ENCODE peak calls at places on chromosome X, in ten cellular contexts. One of them, this sample, is unnamed.

GRCh38 chrX:120036704-120037103 is 40.8 kb downstream of the RHOXF2B start:
- DNase-seq in kidney epithelial cell: no peak
- DNase-seq in GM10248: no peak
- DNase-seq in cardiac muscle cell: no peak
- DNase-seq in endothelial cell: no peak
- DNase-seq in sigmoid colon: no peak
- DNase-seq in left ventricle myocardium inferior: no peak
- DNase-seq in cardiac fibroblast: no peak
- DNase-seq in GM13977: no peak
- DNase-seq in Calu3: no peak
- DNase-seq in this sample: no peak

GRCh38 chrX:123525131-123525725 is 207.6 kb downstream of the THOC2 start:
- DNase-seq in kidney epithelial cell: no peak
- DNase-seq in GM10248: no peak
- DNase-seq in cardiac muscle cell: no peak
- DNase-seq in endothelial cell: no peak
- DNase-seq in sigmoid colon: no peak
- DNase-seq in left ventricle myocardium inferior: no peak
- DNase-seq in cardiac fibroblast: no peak
- DNase-seq in GM13977: no peak
- DNase-seq in Calu3: no peak
- DNase-seq in this sample: no peak

GRCh38 chrX:67582436-67582835 is 38.6 kb downstream of the AR start:
- DNase-seq in kidney epithelial cell: no peak
- DNase-seq in GM10248: no peak
- DNase-seq in cardiac muscle cell: no peak
- DNase-seq in endothelial cell: no peak
- DNase-seq in sigmoid colon: no peak
- DNase-seq in left ventricle myocardium inferior: no peak
- DNase-seq in cardiac fibroblast: peak
- DNase-seq in GM13977: no peak
- DNase-seq in Calu3: no peak
- DNase-seq in this sample: no peak

GRCh38 chrX:15146515-15146914 is 123.4 kb downstream of the ASB9 start:
- DNase-seq in kidney epithelial cell: no peak
- DNase-seq in GM10248: no peak
- DNase-seq in cardiac muscle cell: peak
- DNase-seq in endothelial cell: peak
- DNase-seq in sigmoid colon: no peak
- DNase-seq in left ventricle myocardium inferior: no peak
- DNase-seq in cardiac fibroblast: peak
- DNase-seq in GM13977: no peak
- DNase-seq in Calu3: peak
- DNase-seq in this sample: no peak

GRCh38 chrX:134236690-134237362 is at the start of gene CCDC160:
- DNase-seq in kidney epithelial cell: no peak
- DNase-seq in GM10248: peak
- DNase-seq in cardiac muscle cell: peak
- DNase-seq in endothelial cell: peak
- DNase-seq in sigmoid colon: peak
- DNase-seq in left ventricle myocardium inferior: peak
- DNase-seq in cardiac fibroblast: peak
- DNase-seq in GM13977: peak
- DNase-seq in Calu3: peak
- DNase-seq in this sample: peak

GRCh38 chrX:134537179-134537945 is 77.4 kb downstream of the HPRT1 start:
- DNase-seq in kidney epithelial cell: no peak
- DNase-seq in GM10248: no peak
- DNase-seq in cardiac muscle cell: peak
- DNase-seq in endothelial cell: no peak
- DNase-seq in sigmoid colon: no peak
- DNase-seq in left ventricle myocardium inferior: no peak
- DNase-seq in cardiac fibroblast: peak
- DNase-seq in GM13977: no peak
- DNase-seq in Calu3: no peak
- DNase-seq in this sample: no peak

GRCh38 chrX:1656379-1656778 is 41.5 kb downstream of the ASMT start:
- DNase-seq in kidney epithelial cell: no peak
- DNase-seq in GM10248: no peak
- DNase-seq in cardiac muscle cell: no peak
- DNase-seq in endothelial cell: no peak
- DNase-seq in sigmoid colon: no peak
- DNase-seq in left ventricle myocardium inferior: no peak
- DNase-seq in cardiac fibroblast: no peak
- DNase-seq in GM13977: no peak
- DNase-seq in Calu3: no peak
- DNase-seq in this sample: no peak

GRCh38 chrX:446243-446642 is 59.5 kb upstream of the PPP2R3B start:
- DNase-seq in kidney epithelial cell: no peak
- DNase-seq in GM10248: no peak
- DNase-seq in cardiac muscle cell: no peak
- DNase-seq in endothelial cell: no peak
- DNase-seq in sigmoid colon: peak
- DNase-seq in left ventricle myocardium inferior: no peak
- DNase-seq in cardiac fibroblast: no peak
- DNase-seq in GM13977: no peak
- DNase-seq in Calu3: no peak
- DNase-seq in this sample: no peak

GRCh38 chrX:9758239-9758638 is 7.4 kb downstream of the GPR143 start:
- DNase-seq in kidney epithelial cell: no peak
- DNase-seq in GM10248: no peak
- DNase-seq in cardiac muscle cell: no peak
- DNase-seq in endothelial cell: no peak
- DNase-seq in sigmoid colon: no peak
- DNase-seq in left ventricle myocardium inferior: no peak
- DNase-seq in cardiac fibroblast: no peak
- DNase-seq in GM13977: no peak
- DNase-seq in Calu3: no peak
- DNase-seq in this sample: no peak

GRCh38 chrX:25016361-25016671 is 551 bp upstream of the ARX start:
- DNase-seq in kidney epithelial cell: no peak
- DNase-seq in GM10248: no peak
- DNase-seq in cardiac muscle cell: no peak
- DNase-seq in endothelial cell: no peak
- DNase-seq in sigmoid colon: no peak
- DNase-seq in left ventricle myocardium inferior: no peak
- DNase-seq in cardiac fibroblast: no peak
- DNase-seq in GM13977: no peak
- DNase-seq in Calu3: no peak
- DNase-seq in this sample: no peak

GRCh38 chrX:26445288-26445687 is 229.3 kb downstream of the MAGEB5 start:
- DNase-seq in kidney epithelial cell: no peak
- DNase-seq in GM10248: no peak
- DNase-seq in cardiac muscle cell: no peak
- DNase-seq in endothelial cell: no peak
- DNase-seq in sigmoid colon: no peak
- DNase-seq in left ventricle myocardium inferior: no peak
- DNase-seq in cardiac fibroblast: no peak
- DNase-seq in GM13977: no peak
- DNase-seq in Calu3: no peak
- DNase-seq in this sample: no peak

GRCh38 chrX:26442340-26442739 is 226.4 kb downstream of the MAGEB5 start:
- DNase-seq in kidney epithelial cell: no peak
- DNase-seq in GM10248: no peak
- DNase-seq in cardiac muscle cell: peak
- DNase-seq in endothelial cell: peak
- DNase-seq in sigmoid colon: no peak
- DNase-seq in left ventricle myocardium inferior: no peak
- DNase-seq in cardiac fibroblast: peak
- DNase-seq in GM13977: no peak
- DNase-seq in Calu3: peak
- DNase-seq in this sample: no peak
- TF ChIP-seq CTCF in kidney epithelial cell: peak
- TF ChIP-seq CTCF in GM10248: no peak
- TF ChIP-seq CTCF in cardiac muscle cell: peak
- TF ChIP-seq CTCF in endothelial cell: no peak
- TF ChIP-seq CTCF in sigmoid colon: peak
- TF ChIP-seq CTCF in left ventricle myocardium inferior: peak
- TF ChIP-seq CTCF in cardiac fibroblast: peak
- TF ChIP-seq CTCF in GM13977: peak
- TF ChIP-seq CTCF in Calu3: peak
- TF ChIP-seq CTCF in this sample: no peak

GRCh38 chrX:126141014-126141413 is 25.1 kb downstream of the DCAF12L2 start:
- DNase-seq in kidney epithelial cell: no peak
- DNase-seq in GM10248: no peak
- DNase-seq in cardiac muscle cell: no peak
- DNase-seq in endothelial cell: no peak
- DNase-seq in sigmoid colon: no peak
- DNase-seq in left ventricle myocardium inferior: no peak
- DNase-seq in cardiac fibroblast: no peak
- DNase-seq in GM13977: no peak
- DNase-seq in Calu3: no peak
- DNase-seq in this sample: no peak

DNA sequence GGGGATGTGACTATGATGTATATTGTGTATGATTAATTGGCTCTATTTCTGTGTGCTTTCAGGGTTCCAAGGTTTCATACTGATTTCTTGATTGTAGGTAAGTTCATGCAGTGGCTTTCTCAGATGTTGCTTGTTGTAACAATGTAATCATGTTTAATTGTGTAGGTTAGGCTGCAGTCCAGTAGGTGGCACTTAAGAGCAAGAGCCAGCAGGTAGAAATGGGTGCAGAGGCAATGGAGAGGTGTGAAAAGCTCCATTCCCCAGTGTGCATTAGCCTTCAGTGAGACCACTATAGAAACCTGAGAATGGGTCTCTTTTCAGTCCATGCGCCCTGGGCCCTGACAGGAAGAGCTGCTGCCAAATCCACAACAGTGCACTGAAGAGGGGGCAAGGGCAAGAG is 28.2 kb downstream of the DCAF12L2 start:
- DNase-seq in kidney epithelial cell: no peak
- DNase-seq in GM10248: no peak
- DNase-seq in cardiac muscle cell: no peak
- DNase-seq in endothelial cell: peak
- DNase-seq in sigmoid colon: no peak
- DNase-seq in left ventricle myocardium inferior: no peak
- DNase-seq in cardiac fibroblast: peak
- DNase-seq in GM13977: no peak
- DNase-seq in Calu3: no peak
- DNase-seq in this sample: no peak
- TF ChIP-seq CTCF in kidney epithelial cell: peak
- TF ChIP-seq CTCF in GM10248: peak
- TF ChIP-seq CTCF in cardiac muscle cell: no peak
- TF ChIP-seq CTCF in endothelial cell: no peak
- TF ChIP-seq CTCF in sigmoid colon: no peak
- TF ChIP-seq CTCF in left ventricle myocardium inferior: no peak
- TF ChIP-seq CTCF in cardiac fibroblast: no peak
- TF ChIP-seq CTCF in GM13977: peak
- TF ChIP-seq CTCF in Calu3: no peak
- TF ChIP-seq CTCF in this sample: no peak

GRCh38 chrX:132740316-132741123 is 217.9 kb downstream of the HS6ST2 start:
- DNase-seq in kidney epithelial cell: no peak
- DNase-seq in GM10248: no peak
- DNase-seq in cardiac muscle cell: peak
- DNase-seq in endothelial cell: no peak
- DNase-seq in sigmoid colon: no peak
- DNase-seq in left ventricle myocardium inferior: no peak
- DNase-seq in cardiac fibroblast: no peak
- DNase-seq in GM13977: no peak
- DNase-seq in Calu3: no peak
- DNase-seq in this sample: no peak
- TF ChIP-seq CTCF in kidney epithelial cell: peak
- TF ChIP-seq CTCF in GM10248: peak
- TF ChIP-seq CTCF in cardiac muscle cell: peak
- TF ChIP-seq CTCF in endothelial cell: peak
- TF ChIP-seq CTCF in sigmoid colon: peak
- TF ChIP-seq CTCF in left ventricle myocardium inferior: peak
- TF ChIP-seq CTCF in cardiac fibroblast: peak
- TF ChIP-seq CTCF in GM13977: peak
- TF ChIP-seq CTCF in Calu3: peak
- TF ChIP-seq CTCF in this sample: peak

DNA sequence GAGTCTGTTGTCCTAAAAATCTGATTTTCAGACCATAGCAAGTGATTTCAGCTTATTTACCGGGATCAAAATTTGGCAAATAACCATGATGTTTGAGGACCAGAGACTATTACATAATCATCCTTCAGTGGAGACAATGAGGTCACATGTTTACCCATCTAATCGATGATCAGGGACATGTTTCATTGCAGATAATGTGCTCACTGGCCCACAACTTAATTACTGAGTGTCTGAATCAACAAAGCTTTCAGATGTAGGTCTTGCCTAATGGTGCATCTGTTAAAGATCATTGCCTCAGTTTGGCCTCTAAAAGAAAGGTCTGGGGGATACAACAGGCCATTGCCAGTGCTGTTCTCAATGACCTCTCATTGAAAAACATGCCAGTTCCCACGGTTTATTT is 42.8 kb upstream of the KLHL34 start:
- DNase-seq in kidney epithelial cell: no peak
- DNase-seq in GM10248: no peak
- DNase-seq in cardiac muscle cell: no peak
- DNase-seq in endothelial cell: no peak
- DNase-seq in sigmoid colon: no peak
- DNase-seq in left ventricle myocardium inferior: no peak
- DNase-seq in cardiac fibroblast: no peak
- DNase-seq in GM13977: no peak
- DNase-seq in Calu3: no peak
- DNase-seq in this sample: no peak
- TF ChIP-seq CTCF in kidney epithelial cell: no peak
- TF ChIP-seq CTCF in GM10248: no peak
- TF ChIP-seq CTCF in cardiac muscle cell: no peak
- TF ChIP-seq CTCF in endothelial cell: no peak
- TF ChIP-seq CTCF in sigmoid colon: no peak
- TF ChIP-seq CTCF in left ventricle myocardium inferior: no peak
- TF ChIP-seq CTCF in cardiac fibroblast: no peak
- TF ChIP-seq CTCF in GM13977: no peak
- TF ChIP-seq CTCF in Calu3: no peak
- TF ChIP-seq CTCF in this sample: no peak

DNA sequence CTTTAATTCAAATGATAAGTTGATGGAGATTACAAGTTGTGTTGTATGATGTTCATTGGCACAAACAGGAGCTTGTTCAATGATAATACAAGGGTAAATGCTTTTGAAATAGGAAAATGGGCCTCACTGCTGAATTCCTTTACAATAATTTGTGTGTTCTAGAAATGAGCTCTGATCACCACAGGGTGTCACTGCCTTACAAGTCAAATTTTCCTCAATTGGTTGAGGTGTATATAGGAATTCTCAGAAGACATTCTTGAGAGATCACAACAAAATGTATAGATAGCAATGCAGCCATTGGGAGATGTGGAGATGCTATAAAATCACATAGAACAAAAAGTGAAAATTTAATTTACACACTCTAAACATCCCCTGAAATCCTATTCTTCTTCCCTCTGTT is 49.6 kb downstream of the KLF8 start:
- DNase-seq in kidney epithelial cell: no peak
- DNase-seq in GM10248: no peak
- DNase-seq in cardiac muscle cell: peak
- DNase-seq in endothelial cell: peak
- DNase-seq in sigmoid colon: no peak
- DNase-seq in left ventricle myocardium inferior: no peak
- DNase-seq in cardiac fibroblast: peak
- DNase-seq in GM13977: no peak
- DNase-seq in Calu3: peak
- DNase-seq in this sample: no peak
- TF ChIP-seq CTCF in kidney epithelial cell: peak
- TF ChIP-seq CTCF in GM10248: peak
- TF ChIP-seq CTCF in cardiac muscle cell: peak
- TF ChIP-seq CTCF in endothelial cell: no peak
- TF ChIP-seq CTCF in sigmoid colon: no peak
- TF ChIP-seq CTCF in left ventricle myocardium inferior: peak
- TF ChIP-seq CTCF in cardiac fibroblast: no peak
- TF ChIP-seq CTCF in GM13977: peak
- TF ChIP-seq CTCF in Calu3: no peak
- TF ChIP-seq CTCF in this sample: no peak